ENCODE peak calls at places on chromosomes 12 and 14, in seven cellular contexts. I is Panc1, S is HCT116, T is HepG2, O is K562, J is SK-N-SH, U is GM12878. L is an unnamed sample. For H3K4me1 and H3K27me3, the result is how much of the 10 kb centered on the place peaks cover.

GRCh38 chr12:108289342-108290131 is 49.6 kb downstream of the CMKLR1 start:
- DNase-seq in I (no peak), S (no peak), T (no peak), O (no peak), J (no peak), U (no peak), L (no peak)

GRCh38 chr14:89621009-89621421 is 204.0 kb upstream of the FOXN3 start:
- DNase-seq in I (no peak), S (no peak), T (no peak), O (no peak), J (no peak), U (no peak), L (no peak)

GRCh38 chr12:22658214-22658613 is 33.2 kb downstream of the ETNK1 start:
- DNase-seq in I (no peak), S (no peak), T (no peak), O (no peak), J (no peak), U (no peak), L (no peak)

GRCh38 chr14:103257211-103257962 is 76.7 kb upstream of the EIF5 start:
- DNase-seq in I (no peak), S (no peak), T (no peak), O (no peak), J (no peak), U (no peak), L (no peak)

GRCh38 chr12:50765325-50765911 is 1.5 kb downstream of the ATF1 start:
- DNase-seq in I (peak), S (no peak), T (peak), O (peak), J (peak), U (no peak), L (peak)

GRCh38 chr12:104985206-104985605 is 910 bp upstream of the NOPCHAP1 start:
- DNase-seq in I (no peak), S (no peak), T (peak), O (peak), J (no peak), U (no peak), L (no peak)

GRCh38 chr12:65324056-65324455 is 45.6 kb downstream of the MSRB3 start:
- DNase-seq in I (no peak), S (no peak), T (no peak), O (no peak), J (no peak), U (no peak), L (no peak)

GRCh38 chr14:105163040-105163742 is 5.4 kb downstream of the JAG2 start:
- DNase-seq in I (no peak), S (no peak), T (no peak), O (no peak), J (no peak), U (no peak), L (no peak)

GRCh38 chr12:90061834-90062233 is 353.2 kb upstream of the ATP2B1 start:
- DNase-seq in I (no peak), S (no peak), T (no peak), O (no peak), J (no peak), U (no peak), L (no peak)

GRCh38 chr12:116903818-116904217 is 6.9 kb upstream of the FBXW8 start:
- DNase-seq in I (no peak), S (no peak), T (no peak), O (no peak), J (no peak), U (no peak), L (no peak)

GRCh38 chr12:43501705-43502104 is 50.3 kb downstream of the ADAMTS20 start:
- DNase-seq in I (no peak), S (peak), T (peak), O (no peak), J (peak), U (no peak), L (peak)

GRCh38 chr12:57698414-57698813 is 4.5 kb downstream of the OS9 start:
- DNase-seq in I (no peak), S (no peak), T (no peak), O (no peak), J (no peak), U (no peak), L (no peak)

GRCh38 chr12:68962855-68963455 is 30.0 kb upstream of the CPM start:
- DNase-seq in I (no peak), S (no peak), T (no peak), O (no peak), J (no peak), U (no peak), L (no peak)

GRCh38 chr14:28576523-28576922 is 190.1 kb upstream of the FOXG1 start:
- DNase-seq in I (no peak), S (no peak), T (no peak), O (no peak), J (no peak), U (no peak), L (no peak)

GRCh38 chr12:31732926-31733548 is 4.2 kb upstream of the AMN1 start:
- DNase-seq in I (peak), S (peak), T (peak), O (peak), J (no peak), U (peak), L (peak)

GRCh38 chr14:37992489-37992888 is 215.2 kb upstream of the SSTR1 start:
- DNase-seq in I (no peak), S (no peak), T (no peak), O (no peak), J (no peak), U (no peak), L (peak)

GRCh38 chr12:91109148-91109564 is 2.1 kb downstream of the LUM start:
- DNase-seq in I (peak), S (peak), T (peak), O (peak), J (no peak), U (peak), L (peak)

GRCh38 chr14:55731247-55731872 is 151.4 kb downstream of the KTN1 start:
- DNase-seq in I (no peak), S (no peak), T (no peak), O (no peak), J (no peak), U (no peak), L (no peak)

GRCh38 chr12:124083708-124084107 is 110.7 kb downstream of the ZNF664 start:
- DNase-seq in I (no peak), S (no peak), T (no peak), O (no peak), J (no peak), U (no peak), L (no peak)

GRCh38 chr14:60655114-60655897 is 6.0 kb upstream of the SIX1 start:
- DNase-seq in I (no peak), S (no peak), T (no peak), O (no peak), J (peak), U (no peak), L (peak)

GRCh38 chr14:101628471-101628966 is 67.2 kb downstream of the DIO3 start:
- DNase-seq in I (peak), S (peak), T (peak), O (peak), J (peak), U (no peak), L (peak)

GRCh38 chr12:105812356-105812755 is 326.4 kb downstream of the NUAK1 start:
- DNase-seq in I (no peak), S (no peak), T (no peak), O (no peak), J (no peak), U (no peak), L (no peak)

GRCh38 chr14:67487937-67488893 is at the start of gene TMEM229B:
- DNase-seq in I (no peak), S (no peak), T (no peak), O (no peak), J (no peak), U (peak), L (no peak)

GRCh38 chr12:17759982-17760381 is 330.0 kb downstream of the RERGL start:
- DNase-seq in I (no peak), S (no peak), T (no peak), O (no peak), J (no peak), U (no peak), L (no peak)

GRCh38 chr12:95653761-95654546 is 102.7 kb upstream of the USP44 start:
- DNase-seq in I (no peak), S (peak), T (peak), O (no peak), J (no peak), U (no peak), L (no peak)

DNA sequence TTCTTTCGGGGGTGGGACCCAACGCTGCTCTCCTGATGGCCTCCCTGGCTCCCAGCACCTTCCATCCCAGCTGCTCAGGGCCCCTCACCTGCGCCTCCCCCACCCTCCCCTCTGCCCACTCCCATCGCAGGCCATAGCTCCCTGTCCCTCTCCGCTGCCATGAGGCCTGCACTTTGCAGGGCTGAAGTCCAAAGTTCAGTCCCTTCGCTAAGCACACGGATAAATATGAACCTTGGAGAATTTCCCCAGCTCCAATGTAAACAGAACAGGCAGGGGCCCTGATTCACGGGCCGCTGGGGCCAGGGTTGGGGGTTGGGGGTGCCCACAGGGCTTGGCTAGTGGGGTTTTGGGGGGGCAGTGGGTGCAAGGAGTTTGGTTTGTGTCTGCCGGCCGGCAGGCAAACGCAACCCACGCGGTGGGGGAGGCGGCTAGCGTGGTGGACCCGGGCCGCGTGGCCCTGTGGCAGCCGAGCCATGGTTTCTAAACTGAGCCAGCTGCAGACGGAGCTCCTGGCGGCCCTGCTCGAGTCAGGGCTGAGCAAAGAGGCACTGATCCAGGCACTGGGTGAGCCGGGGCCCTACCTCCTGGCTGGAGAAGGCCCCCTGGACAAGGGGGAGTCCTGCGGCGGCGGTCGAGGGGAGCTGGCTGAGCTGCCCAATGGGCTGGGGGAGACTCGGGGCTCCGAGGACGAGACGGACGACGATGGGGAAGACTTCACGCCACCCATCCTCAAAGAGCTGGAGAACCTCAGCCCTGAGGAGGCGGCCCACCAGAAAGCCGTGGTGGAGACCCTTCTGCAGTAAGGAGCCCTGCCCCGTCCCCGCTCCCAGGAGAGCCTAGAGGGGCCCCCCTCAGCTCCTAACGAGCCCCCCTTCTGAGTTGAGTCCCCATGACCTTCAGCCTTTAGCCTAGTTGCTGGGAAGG is at the start of gene HNF1A:
- DNase-seq in I (no peak), S (no peak), T (peak), O (no peak), J (no peak), U (no peak), L (peak)
- H3K4me1 ChIP-seq in I (under half), S (under half), T (half or more), O (under half), J (under half), U (under half), L (under half)

DNA sequence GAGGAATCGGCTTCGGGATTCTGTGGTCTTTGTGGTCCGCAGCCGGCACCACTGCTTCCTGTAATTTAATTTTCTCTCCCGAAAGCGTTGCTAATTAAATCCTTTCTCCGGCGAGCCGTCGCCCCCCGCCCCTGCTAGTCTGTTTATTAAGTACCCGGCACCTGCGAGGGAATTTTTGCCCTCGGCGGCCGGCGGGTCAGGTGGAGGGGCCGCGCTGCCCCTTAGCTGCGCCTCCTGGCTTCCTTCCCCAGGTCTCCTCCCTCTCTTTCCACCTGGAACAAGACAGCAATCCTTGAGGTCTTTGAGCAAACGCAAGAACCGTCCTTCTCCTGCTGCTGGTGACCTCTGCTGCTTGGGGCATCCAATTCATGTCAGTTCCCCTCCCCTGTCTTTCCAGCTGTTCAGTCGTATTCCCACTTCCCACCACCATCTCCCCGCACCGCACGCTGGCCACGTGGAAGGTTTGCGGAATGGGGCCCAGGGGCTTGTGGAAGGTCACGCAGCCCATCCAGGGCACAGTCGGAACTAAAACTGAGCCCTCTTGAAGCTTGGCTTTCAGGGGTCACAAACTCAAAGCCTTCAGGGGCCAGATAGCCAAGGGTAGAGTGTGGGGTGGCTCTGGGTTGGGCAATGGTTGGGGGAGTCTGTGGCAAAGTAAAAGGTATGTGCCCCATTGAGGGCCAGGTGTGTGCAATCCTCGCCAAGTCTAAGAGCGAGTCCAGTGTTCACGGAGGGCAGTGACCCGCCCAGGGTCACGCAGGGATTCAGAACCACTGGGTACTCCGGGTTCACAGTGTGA is 16.1 kb downstream of the ZDHHC22 start:
- DNase-seq in I (no peak), S (no peak), T (no peak), O (no peak), J (peak), U (no peak), L (peak)
- H3K27me3 ChIP-seq in I (under half), S (under half), T (under half), O (under half), J (under half), U (under half), L (under half)

GRCh38 chr14:95287176-95287754 is 32.4 kb downstream of the CLMN start:
- DNase-seq in I (no peak), S (no peak), T (no peak), O (no peak), J (no peak), U (no peak), L (no peak)
- TF ChIP-seq REST in I (no peak), S (no peak), T (no peak), O (no peak), J (no peak), U (no peak), L (no peak)

GRCh38 chr14:69010632-69011031 is 31.5 kb upstream of the ACTN1 start:
- DNase-seq in I (no peak), S (no peak), T (no peak), O (no peak), J (no peak), U (no peak), L (no peak)

GRCh38 chr14:69017706-69018105 is 38.6 kb upstream of the ACTN1 start:
- DNase-seq in I (no peak), S (no peak), T (no peak), O (peak), J (no peak), U (no peak), L (peak)

GRCh38 chr14:69012251-69012953 is 33.3 kb upstream of the ACTN1 start:
- DNase-seq in I (no peak), S (no peak), T (no peak), O (no peak), J (no peak), U (no peak), L (no peak)

GRCh38 chr14:69014829-69015259 is 35.7 kb upstream of the ACTN1 start:
- DNase-seq in I (no peak), S (no peak), T (no peak), O (no peak), J (no peak), U (no peak), L (no peak)

DNA sequence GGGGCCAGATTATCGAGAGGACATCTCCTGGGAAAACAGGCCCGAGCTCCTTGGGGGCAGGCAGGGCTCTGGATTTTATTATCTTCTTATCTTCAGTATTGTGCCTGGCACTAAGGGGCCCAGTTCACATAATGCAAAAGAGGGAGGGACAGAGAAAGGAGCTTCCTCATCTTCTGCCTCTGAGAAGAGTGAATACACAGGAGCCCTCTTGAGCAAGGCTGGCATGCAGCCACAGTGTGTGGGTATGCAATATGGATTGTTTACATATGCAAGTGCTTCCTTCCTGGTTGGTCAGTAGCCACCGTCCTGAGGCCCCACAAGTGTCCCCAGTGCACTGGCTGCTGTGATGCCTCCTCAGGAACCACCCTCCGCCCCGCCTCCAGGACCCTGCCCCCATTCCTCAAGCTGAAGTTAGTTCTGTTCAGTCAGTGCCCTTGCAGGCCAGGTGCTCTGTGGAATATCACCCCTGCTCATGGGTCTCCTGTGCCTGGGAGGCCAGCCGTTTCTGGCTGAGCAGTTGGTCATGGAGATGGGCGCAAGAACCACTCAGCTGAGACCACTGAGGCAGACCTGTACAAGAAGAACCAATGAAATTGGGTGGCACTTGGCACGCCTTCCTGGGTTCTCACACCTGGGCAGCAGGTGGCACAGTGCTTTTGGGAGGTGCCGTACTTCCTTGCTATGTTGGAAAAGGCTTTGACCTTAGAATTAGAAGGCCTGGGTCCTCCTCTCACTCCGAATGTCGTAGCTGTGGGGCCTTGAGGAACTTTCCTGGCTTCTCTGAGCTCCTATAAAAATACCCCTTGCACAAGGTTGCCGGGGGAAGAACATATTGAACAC is 35.1 kb upstream of the ACTN1 start:
- DNase-seq in I (no peak), S (no peak), T (peak), O (no peak), J (peak), U (no peak), L (peak)
- H3K4me1 ChIP-seq in I (under half), S (under half), T (under half), O (under half), J (under half), U (under half), L (under half)

GRCh38 chr12:53967451-53968059 is 5.4 kb upstream of the HOXC11 start:
- DNase-seq in I (no peak), S (no peak), T (no peak), O (no peak), J (no peak), U (no peak), L (no peak)
- H3K27me3 ChIP-seq in I (under half), S (under half), T (under half), O (half or more), J (half or more), U (under half), L (half or more)

GRCh38 chr14:80055912-80056801 is 155.1 kb downstream of the DIO2 start:
- DNase-seq in I (peak), S (no peak), T (peak), O (peak), J (peak), U (no peak), L (peak)
- TF ChIP-seq REST in I (no peak), S (no peak), T (no peak), O (no peak), J (no peak), U (no peak), L (no peak)

GRCh38 chr12:122099280-122099749 is 20.8 kb downstream of the MLXIP start:
- DNase-seq in I (no peak), S (no peak), T (no peak), O (no peak), J (no peak), U (no peak), L (no peak)

GRCh38 chr12:122096591-122097149 is 18.1 kb downstream of the MLXIP start:
- DNase-seq in I (no peak), S (no peak), T (no peak), O (no peak), J (no peak), U (no peak), L (no peak)

GRCh38 chr12:122099856-122100255 is 21.3 kb downstream of the MLXIP start:
- DNase-seq in I (no peak), S (no peak), T (no peak), O (no peak), J (no peak), U (no peak), L (no peak)

GRCh38 chr12:122096014-122096413 is 17.5 kb downstream of the MLXIP start:
- DNase-seq in I (no peak), S (no peak), T (no peak), O (no peak), J (no peak), U (no peak), L (no peak)

DNA sequence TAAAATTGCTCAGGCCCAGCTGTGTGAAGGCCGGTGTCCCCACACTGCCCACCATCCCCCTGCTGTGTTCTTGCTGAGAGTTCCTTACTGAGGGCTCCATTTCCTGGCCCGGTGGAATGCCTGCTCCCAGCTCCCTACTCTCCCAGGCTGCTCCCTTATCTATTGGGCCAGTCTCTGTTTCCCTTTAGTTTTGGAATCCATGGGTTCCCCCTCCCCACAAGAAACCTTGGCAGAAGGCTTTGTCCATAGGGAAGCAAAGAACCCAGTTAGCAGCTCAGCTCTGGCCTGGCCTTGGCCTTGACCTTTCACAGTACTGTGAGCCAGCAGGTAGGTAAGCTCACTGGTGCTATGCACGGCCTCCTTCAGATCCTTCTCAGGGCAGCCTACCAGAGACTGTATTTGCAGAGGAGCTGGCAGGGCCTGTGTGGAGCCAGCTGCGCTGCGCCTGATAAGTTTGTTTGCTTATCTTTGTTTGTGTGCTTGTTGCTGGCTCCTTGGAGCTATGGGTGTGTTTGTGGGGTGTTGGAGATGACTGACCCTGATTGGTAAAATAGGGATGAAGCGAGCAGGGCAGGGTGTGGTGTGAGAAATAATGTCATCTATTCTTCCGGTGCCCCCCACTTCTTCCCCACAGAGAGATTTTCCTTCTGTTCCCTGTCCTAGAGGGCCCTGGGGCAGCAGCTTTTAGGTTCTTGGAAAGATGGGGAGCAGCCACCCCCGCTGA is 19.2 kb downstream of the MLXIP start:
- DNase-seq in I (no peak), S (no peak), T (peak), O (peak), J (peak), U (no peak), L (no peak)
- H3K4me1 ChIP-seq in I (half or more), S (under half), T (half or more), O (half or more), J (under half), U (under half), L (under half)

L was measured in GM23338.